ENCODE peak calls at places on chromosome 19, in six cellular contexts. Z is mesothelial cell of epicardium, I is BE2C, O is GM12865, P is hepatocyte, L is transverse colon. K is an unnamed sample.

GRCh38 chr19:43688059-43688763 is 18.2 kb upstream of the PLAUR start:
- DNase-seq in Z (no peak), I (no peak), O (no peak), P (no peak), L (no peak), K (no peak)

GRCh38 chr19:19470579-19470978 is 44.8 kb downstream of the TSSK6 start:
- DNase-seq in Z (no peak), I (no peak), O (no peak), P (no peak), L (no peak), K (no peak)

GRCh38 chr19:49847731-49848696 is 2.9 kb upstream of the PTOV1 start:
- DNase-seq in Z (no peak), I (no peak), O (no peak), P (no peak), L (no peak), K (no peak)

GRCh38 chr19:52464798-52465470 is 11.6 kb downstream of the ZNF578 start:
- DNase-seq in Z (no peak), I (no peak), O (no peak), P (peak), L (no peak), K (peak)

GRCh38 chr19:6319376-6319775 is 14.0 kb downstream of the ACER1 start:
- DNase-seq in Z (no peak), I (no peak), O (no peak), P (no peak), L (no peak), K (no peak)

GRCh38 chr19:3336680-3337523 is 29.5 kb upstream of the NFIC start:
- DNase-seq in Z (no peak), I (no peak), O (no peak), P (peak), L (peak), K (no peak)

GRCh38 chr19:38734426-38735256 is 9.6 kb downstream of the CAPN12 start:
- DNase-seq in Z (no peak), I (no peak), O (peak), P (peak), L (peak), K (no peak)

GRCh38 chr19:9566729-9567128 is 17.6 kb downstream of the ZNF121 start:
- DNase-seq in Z (no peak), I (no peak), O (no peak), P (no peak), L (no peak), K (no peak)

GRCh38 chr19:49335784-49336481 is 727 bp downstream of the CD37 start:
- DNase-seq in Z (no peak), I (no peak), O (peak), P (no peak), L (no peak), K (no peak)

GRCh38 chr19:2051771-2052704 is 994 bp upstream of the MKNK2 start:
- DNase-seq in Z (no peak), I (no peak), O (peak), P (peak), L (peak), K (no peak)

GRCh38 chr19:35155441-35155840 is 906 bp downstream of the FXYD5 start:
- DNase-seq in Z (no peak), I (no peak), O (peak), P (no peak), L (no peak), K (no peak)

GRCh38 chr19:39224910-39225309 is 19.9 kb downstream of the IFNL3 start:
- DNase-seq in Z (no peak), I (no peak), O (no peak), P (no peak), L (no peak), K (no peak)

GRCh38 chr19:7534531-7534980 is 961 bp upstream of the PNPLA6 start:
- DNase-seq in Z (no peak), I (peak), O (peak), P (peak), L (peak), K (peak)

GRCh38 chr19:15640294-15640903 is at the start of gene CYP4F3:
- DNase-seq in Z (no peak), I (peak), O (no peak), P (no peak), L (peak), K (no peak)

GRCh38 chr19:56245062-56245740 is 27.3 kb upstream of the EDDM13 start:
- DNase-seq in Z (no peak), I (no peak), O (no peak), P (no peak), L (no peak), K (no peak)

GRCh38 chr19:6238643-6239281 is 41.0 kb downstream of the MLLT1 start:
- DNase-seq in Z (no peak), I (peak), O (no peak), P (no peak), L (no peak), K (no peak)

GRCh38 chr19:3160219-3160618 is 18.4 kb upstream of the S1PR4 start:
- DNase-seq in Z (no peak), I (no peak), O (no peak), P (no peak), L (no peak), K (no peak)

GRCh38 chr19:7137120-7137519 is 67.6 kb downstream of the ZNF557 start:
- DNase-seq in Z (no peak), I (no peak), O (no peak), P (no peak), L (no peak), K (no peak)

GRCh38 chr19:54739587-54740497 is 1.5 kb downstream of the KIR2DL3 start:
- DNase-seq in Z (no peak), I (no peak), O (no peak), P (no peak), L (no peak), K (no peak)

GRCh38 chr19:27765397-27765796 is 1447.6 kb downstream of the UQCRFS1 start:
- DNase-seq in Z (no peak), I (no peak), O (no peak), P (no peak), L (no peak), K (no peak)

GRCh38 chr19:6733338-6734095 is 3.9 kb downstream of the GPR108 start:
- DNase-seq in Z (no peak), I (no peak), O (no peak), P (no peak), L (no peak), K (no peak)

GRCh38 chr19:6233827-6234511 is 45.8 kb downstream of the MLLT1 start:
- DNase-seq in Z (peak), I (peak), O (no peak), P (no peak), L (no peak), K (no peak)

GRCh38 chr19:3389876-3390361 is 23.5 kb downstream of the NFIC start:
- DNase-seq in Z (no peak), I (no peak), O (no peak), P (no peak), L (no peak), K (peak)

GRCh38 chr19:51754106-51754505 is 2.4 kb upstream of the FPR1 start:
- DNase-seq in Z (no peak), I (no peak), O (no peak), P (no peak), L (no peak), K (no peak)

GRCh38 chr19:51127032-51127431 is 2.3 kb downstream of the SIGLEC9 start:
- DNase-seq in Z (no peak), I (no peak), O (no peak), P (no peak), L (no peak), K (no peak)

GRCh38 chr19:5395996-5396939 is 55.7 kb upstream of the PTPRS start:
- DNase-seq in Z (no peak), I (no peak), O (no peak), P (no peak), L (no peak), K (peak)

GRCh38 chr19:31135841-31136240 is 213.4 kb downstream of the TSHZ3 start:
- DNase-seq in Z (no peak), I (no peak), O (no peak), P (no peak), L (no peak), K (no peak)

GRCh38 chr19:49427855-49428546 is 2.8 kb downstream of the GFY start:
- DNase-seq in Z (no peak), I (peak), O (no peak), P (no peak), L (no peak), K (peak)

GRCh38 chr19:53908106-53908932 is 759 bp upstream of the CACNG7 start:
- DNase-seq in Z (no peak), I (peak), O (no peak), P (peak), L (no peak), K (peak)

GRCh38 chr19:15142313-15142712 is 35.1 kb downstream of the SYDE1 start:
- DNase-seq in Z (no peak), I (no peak), O (no peak), P (no peak), L (no peak), K (no peak)

GRCh38 chr19:42794751-42795150 is 29.3 kb upstream of the PSG8 start:
- DNase-seq in Z (no peak), I (no peak), O (no peak), P (no peak), L (no peak), K (no peak)

GRCh38 chr19:16043156-16043757 is 33.0 kb upstream of the TPM4 start:
- DNase-seq in Z (no peak), I (no peak), O (no peak), P (no peak), L (no peak), K (no peak)

GRCh38 chr19:46404884-46405658 is 8.3 kb downstream of the CCDC8 start:
- DNase-seq in Z (no peak), I (no peak), O (no peak), P (peak), L (no peak), K (peak)

GRCh38 chr19:46402725-46403124 is 10.6 kb downstream of the CCDC8 start:
- DNase-seq in Z (no peak), I (no peak), O (no peak), P (peak), L (no peak), K (no peak)

GRCh38 chr19:46408611-46409039 is 4.7 kb downstream of the CCDC8 start:
- DNase-seq in Z (no peak), I (no peak), O (no peak), P (peak), L (peak), K (peak)

GRCh38 chr19:46407891-46408426 is 5.4 kb downstream of the CCDC8 start:
- DNase-seq in Z (no peak), I (no peak), O (no peak), P (peak), L (no peak), K (no peak)

DNA sequence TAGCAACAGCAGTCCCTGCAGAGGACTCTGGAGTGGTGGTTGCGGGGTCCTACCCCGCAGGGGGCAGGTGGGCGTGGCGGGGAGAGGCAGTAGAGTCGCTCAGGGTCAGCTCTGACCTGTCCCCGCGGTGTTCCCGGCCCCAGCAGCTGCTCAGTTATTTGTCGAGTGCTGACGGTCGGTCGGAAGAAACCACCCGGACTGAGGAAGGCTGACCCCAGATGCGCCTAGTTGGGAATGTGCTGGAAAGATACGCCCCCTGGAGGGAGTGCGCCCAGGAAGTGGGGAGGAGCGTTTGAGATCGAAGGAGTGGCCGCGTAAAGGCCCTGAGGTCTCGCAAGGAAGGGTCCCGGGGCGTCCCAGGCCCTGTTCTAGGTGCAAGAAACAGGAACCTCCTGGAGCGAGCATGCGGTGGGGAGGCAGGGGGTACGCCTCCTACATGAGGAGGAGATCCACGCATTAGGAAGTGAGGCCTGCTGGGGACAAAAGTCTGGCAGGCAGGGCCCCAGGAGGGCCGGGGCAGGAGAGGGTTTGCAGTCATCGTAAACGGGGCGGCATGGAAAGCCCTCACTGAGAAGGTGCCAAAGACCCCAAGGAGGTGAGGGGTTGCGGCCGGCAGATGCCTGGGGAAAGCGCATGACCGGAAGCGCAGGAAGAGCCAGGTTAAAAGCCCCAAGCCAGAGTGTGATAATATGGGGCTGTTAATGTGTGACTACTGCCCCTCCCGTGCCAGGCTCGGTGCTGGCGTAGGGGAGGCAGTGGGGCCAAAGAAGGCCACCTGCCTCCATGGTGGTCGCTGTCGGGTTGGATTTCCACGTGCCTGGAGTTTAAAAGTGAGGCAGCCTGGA is 9.1 kb downstream of the CCDC8 start:
- DNase-seq in Z (no peak), I (no peak), O (no peak), P (peak), L (peak), K (peak)
- TF ChIP-seq CTCF in Z (no peak), I (peak), O (no peak), P (peak), L (peak), K (no peak)

DNA sequence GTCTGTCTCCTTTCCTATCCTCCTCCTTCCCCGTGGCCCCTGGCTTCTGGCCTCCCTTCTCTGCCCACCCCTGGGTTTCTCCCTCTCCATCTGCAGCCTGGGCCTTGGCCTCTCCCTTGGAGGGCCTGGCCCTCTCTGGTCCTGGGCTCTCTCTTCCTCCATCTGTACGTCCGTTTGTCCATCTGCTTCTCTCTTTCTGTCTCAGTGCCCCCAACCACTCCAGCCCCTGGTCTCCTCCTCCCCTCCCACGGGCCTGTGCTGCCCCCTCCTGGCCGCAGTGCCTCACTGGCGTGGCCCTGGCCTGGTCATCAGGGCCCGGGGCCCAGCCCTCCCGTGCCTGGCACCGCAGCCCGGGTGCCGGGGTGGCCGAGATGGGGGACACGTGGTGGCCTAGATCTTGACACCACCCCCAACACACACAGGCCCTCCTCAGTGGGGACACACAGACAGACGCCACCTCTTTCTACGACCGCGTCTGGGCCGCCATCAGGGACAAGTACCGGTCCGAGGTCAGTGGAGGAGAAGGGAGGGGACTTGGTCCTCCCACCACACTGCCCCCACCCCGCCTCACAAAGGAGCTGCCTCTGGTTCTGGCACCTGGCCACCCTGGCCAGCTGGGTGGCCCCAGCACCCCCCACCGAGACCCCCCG is 11.3 kb downstream of the PRKCSH start:
- DNase-seq in Z (no peak), I (peak), O (no peak), P (peak), L (peak), K (peak)
- TF ChIP-seq CTCF in Z (peak), I (peak), O (peak), P (peak), L (peak), K (peak)

DNA sequence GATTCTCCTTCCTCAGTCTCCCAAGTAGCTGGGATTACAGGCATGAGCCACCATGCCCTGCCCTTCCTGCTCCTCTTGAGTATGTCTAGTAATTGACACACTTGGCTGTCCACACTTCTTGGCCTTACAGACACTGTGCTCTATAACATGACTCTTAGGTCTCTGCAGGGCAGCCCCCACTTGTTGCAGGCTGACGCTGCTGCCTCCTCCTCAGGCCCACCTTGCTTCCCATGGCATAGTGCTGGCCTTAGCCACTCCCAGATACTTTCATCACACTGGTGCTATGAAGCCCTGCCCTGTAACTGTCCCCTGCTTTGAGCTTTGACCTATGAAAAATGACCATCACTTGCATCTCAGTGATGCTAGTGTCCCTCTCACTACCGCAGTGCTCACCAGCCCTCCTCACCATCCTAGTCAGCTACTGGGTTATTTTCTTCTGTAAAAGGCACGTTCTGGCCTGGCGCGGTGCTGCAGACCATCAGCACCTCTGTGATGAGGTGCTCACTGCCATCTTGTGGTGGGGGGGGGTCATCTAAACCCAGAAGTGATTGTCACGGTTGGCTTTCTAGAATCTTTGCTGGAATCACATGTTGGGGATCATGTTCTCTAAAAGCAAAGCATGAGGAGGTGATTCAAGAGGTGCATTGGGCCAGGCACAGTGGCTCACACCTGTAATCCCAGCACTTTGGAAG is 9.8 kb downstream of the ERICH4 start:
- DNase-seq in Z (no peak), I (no peak), O (no peak), P (no peak), L (no peak), K (no peak)
- TF ChIP-seq CTCF in Z (no peak), I (no peak), O (no peak), P (no peak), L (no peak), K (no peak)

GRCh38 chr19:13804830-13805683 is 9.8 kb downstream of the ZSWIM4 start:
- DNase-seq in Z (no peak), I (peak), O (no peak), P (no peak), L (no peak), K (peak)
- TF ChIP-seq CTCF in Z (no peak), I (peak), O (no peak), P (peak), L (peak), K (peak)

K was measured in nephron progenitor cell.